ENCODE peak calls at places on chromosomes 5 and 9, in four cellular contexts. D, V, O and N are unnamed samples.

GRCh38 chr9:126915281-126915816 is 767 bp downstream of the RALGPS1 start:
- DNase-seq in V (no peak), D (no peak), O (no peak), N (peak)

GRCh38 chr9:89249001-89249400 is 62.0 kb upstream of the CKS2 start:
- DNase-seq in V (no peak), O (no peak), D (no peak), N (no peak)

GRCh38 chr9:97895695-97896332 is 26.5 kb downstream of the TRMO start:
- DNase-seq in O (no peak), V (peak), D (peak), N (peak)

GRCh38 chr5:151492729-151493128 is 45.3 kb downstream of the SLC36A1 start:
- DNase-seq in V (no peak), D (no peak), O (no peak), N (peak)

GRCh38 chr5:149757186-149757950 is 27.3 kb downstream of the PPARGC1B start:
- DNase-seq in D (no peak), V (no peak), O (no peak), N (no peak)

GRCh38 chr5:99088309-99088708 is 159.5 kb upstream of the CHD1 start:
- DNase-seq in D (no peak), V (peak), O (no peak), N (no peak)

GRCh38 chr9:89631381-89631780 is 26.6 kb downstream of the GADD45G start:
- DNase-seq in V (no peak), O (no peak), D (no peak), N (no peak)

GRCh38 chr9:133919253-133920115 is 72.6 kb downstream of the VAV2 start:
- DNase-seq in O (no peak), D (no peak), V (no peak), N (no peak)

GRCh38 chr9:77521091-77521490 is 127.0 kb downstream of the GNA14 start:
- DNase-seq in O (no peak), V (no peak), D (no peak), N (no peak)

GRCh38 chr9:110256142-110256391 is 240 bp downstream of the TXN start:
- DNase-seq in D (no peak), V (no peak), O (no peak), N (no peak)

GRCh38 chr5:142182840-142183239 is 74.3 kb downstream of the NDFIP1 start:
- DNase-seq in O (no peak), D (no peak), V (no peak), N (no peak)

GRCh38 chr5:38339446-38339845 is 81.1 kb downstream of the EGFLAM start:
- DNase-seq in D (no peak), V (no peak), O (no peak), N (no peak)

GRCh38 chr5:157575096-157575872 is at the start of gene ADAM19:
- DNase-seq in V (no peak), D (peak), O (no peak), N (peak)

GRCh38 chr9:98074119-98074990 is 17.8 kb downstream of the NANS start:
- DNase-seq in O (no peak), D (peak), V (peak), N (peak)

GRCh38 chr9:135644631-135645218 is 5.4 kb upstream of the GLT6D1 start:
- DNase-seq in V (no peak), D (no peak), O (no peak), N (no peak)

GRCh38 chr9:91151014-91151740 is 210.5 kb downstream of the AUH start:
- DNase-seq in V (no peak), O (peak), D (no peak), N (no peak)

GRCh38 chr9:126504086-126504976 is 109.4 kb upstream of the LMX1B start:
- DNase-seq in D (no peak), V (no peak), O (no peak), N (no peak)

GRCh38 chr9:99057665-99058625 is 47.0 kb upstream of the TGFBR1 start:
- DNase-seq in O (peak), V (no peak), D (no peak), N (peak)

GRCh38 chr5:149938272-149938671 is 6.3 kb downstream of the PDE6A start:
- DNase-seq in D (no peak), O (no peak), V (no peak), N (peak)

GRCh38 chr5:77418601-77419591 is 73.2 kb downstream of the WDR41 start:
- DNase-seq in V (no peak), D (no peak), O (no peak), N (no peak)

GRCh38 chr5:170067152-170067551 is 38.5 kb upstream of the FOXI1 start:
- DNase-seq in D (no peak), O (peak), V (no peak), N (no peak)

GRCh38 chr9:121684381-121685145 is 33.1 kb downstream of the DAB2IP start:
- DNase-seq in O (no peak), V (no peak), D (peak), N (peak)

GRCh38 chr5:163473613-163474243 is 13.3 kb downstream of the HMMR start:
- DNase-seq in O (no peak), V (no peak), D (no peak), N (no peak)

GRCh38 chr5:111066261-111066938 is 5.1 kb upstream of the TSLP start:
- DNase-seq in O (no peak), V (no peak), D (no peak), N (no peak)

GRCh38 chr5:114665551-114665950 is 303.7 kb downstream of the KCNN2 start:
- DNase-seq in V (no peak), D (no peak), O (no peak), N (no peak)

GRCh38 chr5:172451771-172452197 is 2.5 kb downstream of the SH3PXD2B start:
- DNase-seq in O (no peak), V (peak), D (no peak), N (no peak)
- TF ChIP-seq FOXK2 in O (no peak), V (no peak), D (no peak), N (no peak)

DNA sequence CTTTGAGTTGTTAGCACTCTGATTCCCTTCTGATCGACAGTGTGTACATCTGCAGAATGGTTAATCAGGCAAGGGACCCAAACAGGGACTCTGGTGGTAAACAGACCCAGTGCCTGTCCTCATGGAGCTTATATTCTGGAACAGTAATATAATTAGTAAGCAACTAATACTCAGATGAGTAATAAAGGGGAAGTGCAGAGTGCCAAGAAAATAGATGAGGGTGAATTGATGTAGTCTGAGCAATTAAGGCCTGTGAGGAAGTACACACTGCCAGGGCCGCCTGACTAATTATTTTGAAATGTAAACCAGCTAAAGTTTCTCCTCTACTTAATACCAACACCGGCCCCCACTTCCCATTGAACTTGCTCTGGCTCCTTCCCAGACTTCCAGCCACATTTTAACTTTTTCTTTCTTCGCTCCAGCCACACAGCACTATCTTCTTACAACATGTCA is 4.2 kb downstream of the DHX29 start:
- DNase-seq in V (no peak), O (no peak), D (no peak), N (no peak)
- TF ChIP-seq FOXK2 in V (no peak), O (no peak), D (no peak), N (no peak)

GRCh38 chr5:57028166-57028565 is 76.2 kb upstream of the MIER3 start:
- DNase-seq in V (no peak), O (no peak), D (no peak), N (no peak)
- TF ChIP-seq FOXK2 in V (no peak), O (no peak), D (no peak), N (no peak)

GRCh38 chr5:90402521-90403255 is 6.9 kb downstream of the CETN3 start:
- DNase-seq in D (no peak), V (no peak), O (no peak), N (no peak)
- TF ChIP-seq FOXK2 in D (no peak), V (no peak), O (no peak), N (no peak)

GRCh38 chr9:83962165-83962564 is 17.9 kb downstream of the HNRNPK start:
- DNase-seq in O (no peak), D (no peak), V (no peak), N (no peak)
- TF ChIP-seq FOXK2 in O (no peak), D (no peak), V (no peak), N (no peak)

DNA sequence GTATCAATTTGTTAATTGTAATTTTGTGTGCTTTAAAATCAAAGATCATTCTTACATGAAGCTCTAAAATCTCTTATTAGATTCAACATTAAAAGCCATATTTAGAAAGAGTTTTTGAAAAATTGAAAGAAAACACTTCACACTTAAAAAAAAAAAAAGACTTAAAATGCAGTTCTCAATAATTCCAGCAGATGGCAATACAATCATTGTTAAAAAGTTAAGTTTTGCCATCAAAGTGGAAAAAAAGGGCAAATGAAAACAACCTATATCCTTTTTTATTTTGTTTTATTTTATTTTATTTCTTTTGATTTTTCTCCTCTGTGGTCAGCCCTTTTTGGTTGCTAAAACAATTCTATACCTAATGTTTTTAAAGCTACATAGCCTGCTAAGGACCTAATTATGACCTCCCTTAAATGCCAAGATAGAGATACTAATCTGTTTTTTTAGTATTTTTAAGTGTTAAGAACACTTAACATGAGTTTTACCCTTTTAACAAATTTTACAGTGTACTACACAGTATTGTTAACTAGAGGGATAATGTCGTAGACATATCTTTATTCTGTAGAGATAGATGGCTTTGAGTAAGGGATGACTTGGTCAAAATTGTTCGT is 154.2 kb upstream of the DAB2 start:
- DNase-seq in D (no peak), V (no peak), O (no peak), N (no peak)
- TF ChIP-seq FOXK2 in D (no peak), V (no peak), O (no peak), N (no peak)

GRCh38 chr5:59569158-59569557 is 324.4 kb downstream of the PDE4D start:
- DNase-seq in V (no peak), O (no peak), D (no peak), N (no peak)

GRCh38 chr5:59562756-59563389 is 330.7 kb downstream of the PDE4D start:
- DNase-seq in D (no peak), V (peak), O (peak), N (no peak)

GRCh38 chr5:59569608-59570334 is 323.8 kb downstream of the PDE4D start:
- DNase-seq in V (no peak), D (no peak), O (no peak), N (no peak)

GRCh38 chr5:59564895-59565294 is 328.6 kb downstream of the PDE4D start:
- DNase-seq in D (no peak), O (no peak), V (no peak), N (no peak)

DNA sequence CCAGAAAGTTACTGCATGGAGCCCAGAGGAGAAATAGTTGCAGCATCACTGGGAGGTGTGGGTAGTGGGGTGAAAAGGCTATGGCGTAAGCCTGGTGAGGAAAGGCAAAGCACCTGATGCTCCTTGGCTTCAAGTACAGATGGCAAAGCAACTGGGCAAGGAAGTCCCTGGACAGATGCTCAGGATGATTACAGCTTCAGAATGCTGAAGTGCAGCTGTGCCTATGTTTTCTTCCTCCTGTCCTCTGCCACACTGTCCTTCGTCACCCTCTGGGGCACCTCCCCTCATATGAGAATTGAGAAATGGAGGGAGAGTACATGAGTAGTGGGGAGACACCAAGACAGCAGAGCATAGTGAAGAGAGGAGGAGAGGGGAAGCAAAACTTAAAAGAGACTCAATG is 328.0 kb downstream of the PDE4D start:
- DNase-seq in O (no peak), V (no peak), D (no peak), N (no peak)
- TF ChIP-seq FOXK2 in O (no peak), V (no peak), D (no peak), N (no peak)

GRCh38 chr5:75337366-75338021 is 474 bp downstream of the HMGCR start:
- DNase-seq in O (no peak), V (no peak), D (peak), N (no peak)
- TF ChIP-seq FOXK2 in O (no peak), V (no peak), D (no peak), N (peak)

DNA sequence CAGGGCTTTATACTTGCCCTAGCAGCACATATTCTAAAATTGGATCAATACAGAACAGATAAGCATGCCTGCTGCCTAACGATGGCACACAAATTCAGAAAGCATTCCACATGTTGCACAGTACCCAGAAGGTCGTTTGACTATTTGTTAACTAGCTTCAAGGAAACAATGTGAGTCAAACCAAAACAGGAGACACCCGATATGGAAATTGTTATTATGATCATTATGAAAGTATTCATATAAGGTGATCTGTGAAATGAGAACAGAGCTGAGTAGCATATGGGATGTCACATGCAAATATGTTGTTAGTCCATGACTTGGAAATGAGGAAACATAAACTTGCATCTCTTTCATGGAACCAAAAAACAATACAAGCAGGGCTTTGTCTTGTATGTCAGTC is 56.3 kb upstream of the BICD2 start:
- DNase-seq in D (no peak), V (no peak), O (no peak), N (no peak)
- TF ChIP-seq FOXK2 in D (no peak), V (no peak), O (no peak), N (no peak)